ENCODE peak calls at places on chromosomes 3 and 15, in ten cellular contexts. One of them, this sample, is unnamed.

GRCh38 chr15:76184640-76185020 is 124.8 kb downstream of the TMEM266 start:
- DNase-seq in naive thymus-derived CD4-positive, alpha-beta T cell: no peak
- DNase-seq in cardiac fibroblast: no peak
- DNase-seq in bronchial epithelial cell: no peak
- DNase-seq in sciatic nerve: no peak
- DNase-seq in HFF-Myc: no peak
- DNase-seq in LHCN-M2: no peak
- DNase-seq in GM23338: no peak
- DNase-seq in NCI-H1436: no peak
- DNase-seq in germinal center: no peak
- DNase-seq in this sample: no peak

GRCh38 chr3:178603735-178604134 is 67.5 kb downstream of the KCNMB2 start:
- DNase-seq in naive thymus-derived CD4-positive, alpha-beta T cell: no peak
- DNase-seq in cardiac fibroblast: no peak
- DNase-seq in bronchial epithelial cell: no peak
- DNase-seq in sciatic nerve: no peak
- DNase-seq in HFF-Myc: no peak
- DNase-seq in LHCN-M2: no peak
- DNase-seq in GM23338: no peak
- DNase-seq in NCI-H1436: no peak
- DNase-seq in germinal center: no peak
- DNase-seq in this sample: no peak

GRCh38 chr3:57974796-57975388 is 33.3 kb upstream of the FLNB start:
- DNase-seq in naive thymus-derived CD4-positive, alpha-beta T cell: no peak
- DNase-seq in cardiac fibroblast: peak
- DNase-seq in bronchial epithelial cell: peak
- DNase-seq in sciatic nerve: no peak
- DNase-seq in HFF-Myc: peak
- DNase-seq in LHCN-M2: peak
- DNase-seq in GM23338: peak
- DNase-seq in NCI-H1436: no peak
- DNase-seq in germinal center: no peak
- DNase-seq in this sample: no peak

GRCh38 chr3:126678691-126679317 is 23.9 kb upstream of the TXNRD3 start:
- DNase-seq in naive thymus-derived CD4-positive, alpha-beta T cell: no peak
- DNase-seq in cardiac fibroblast: no peak
- DNase-seq in bronchial epithelial cell: no peak
- DNase-seq in sciatic nerve: no peak
- DNase-seq in HFF-Myc: no peak
- DNase-seq in LHCN-M2: no peak
- DNase-seq in GM23338: peak
- DNase-seq in NCI-H1436: no peak
- DNase-seq in germinal center: peak
- DNase-seq in this sample: no peak

GRCh38 chr3:13768453-13768852 is 111.4 kb downstream of the WNT7A start:
- DNase-seq in naive thymus-derived CD4-positive, alpha-beta T cell: no peak
- DNase-seq in cardiac fibroblast: no peak
- DNase-seq in bronchial epithelial cell: no peak
- DNase-seq in sciatic nerve: no peak
- DNase-seq in HFF-Myc: no peak
- DNase-seq in LHCN-M2: no peak
- DNase-seq in GM23338: no peak
- DNase-seq in NCI-H1436: no peak
- DNase-seq in germinal center: no peak
- DNase-seq in this sample: no peak

GRCh38 chr15:57921371-57921770 is 144.1 kb downstream of the ALDH1A2 start:
- DNase-seq in naive thymus-derived CD4-positive, alpha-beta T cell: no peak
- DNase-seq in cardiac fibroblast: peak
- DNase-seq in bronchial epithelial cell: peak
- DNase-seq in sciatic nerve: no peak
- DNase-seq in HFF-Myc: no peak
- DNase-seq in LHCN-M2: peak
- DNase-seq in GM23338: no peak
- DNase-seq in NCI-H1436: no peak
- DNase-seq in germinal center: no peak
- DNase-seq in this sample: no peak

GRCh38 chr3:115354010-115354409 is 206.9 kb upstream of the ZBTB20 start:
- DNase-seq in naive thymus-derived CD4-positive, alpha-beta T cell: no peak
- DNase-seq in cardiac fibroblast: no peak
- DNase-seq in bronchial epithelial cell: no peak
- DNase-seq in sciatic nerve: no peak
- DNase-seq in HFF-Myc: no peak
- DNase-seq in LHCN-M2: no peak
- DNase-seq in GM23338: no peak
- DNase-seq in NCI-H1436: no peak
- DNase-seq in germinal center: no peak
- DNase-seq in this sample: no peak

GRCh38 chr3:124078978-124079911 is 87.3 kb upstream of the ROPN1 start:
- DNase-seq in naive thymus-derived CD4-positive, alpha-beta T cell: no peak
- DNase-seq in cardiac fibroblast: peak
- DNase-seq in bronchial epithelial cell: peak
- DNase-seq in sciatic nerve: no peak
- DNase-seq in HFF-Myc: no peak
- DNase-seq in LHCN-M2: peak
- DNase-seq in GM23338: peak
- DNase-seq in NCI-H1436: peak
- DNase-seq in germinal center: peak
- DNase-seq in this sample: peak

GRCh38 chr3:25817638-25818037 is 27.7 kb downstream of the OXSM start:
- DNase-seq in naive thymus-derived CD4-positive, alpha-beta T cell: no peak
- DNase-seq in cardiac fibroblast: no peak
- DNase-seq in bronchial epithelial cell: peak
- DNase-seq in sciatic nerve: no peak
- DNase-seq in HFF-Myc: no peak
- DNase-seq in LHCN-M2: no peak
- DNase-seq in GM23338: no peak
- DNase-seq in NCI-H1436: no peak
- DNase-seq in germinal center: no peak
- DNase-seq in this sample: no peak

GRCh38 chr3:64011685-64012084 is 11.6 kb downstream of the PSMD6 start:
- DNase-seq in naive thymus-derived CD4-positive, alpha-beta T cell: no peak
- DNase-seq in cardiac fibroblast: peak
- DNase-seq in bronchial epithelial cell: peak
- DNase-seq in sciatic nerve: no peak
- DNase-seq in HFF-Myc: peak
- DNase-seq in LHCN-M2: peak
- DNase-seq in GM23338: no peak
- DNase-seq in NCI-H1436: no peak
- DNase-seq in germinal center: no peak
- DNase-seq in this sample: no peak

GRCh38 chr3:102599819-102600576 is 165.2 kb downstream of the ZPLD1 start:
- DNase-seq in naive thymus-derived CD4-positive, alpha-beta T cell: no peak
- DNase-seq in cardiac fibroblast: no peak
- DNase-seq in bronchial epithelial cell: no peak
- DNase-seq in sciatic nerve: no peak
- DNase-seq in HFF-Myc: no peak
- DNase-seq in LHCN-M2: no peak
- DNase-seq in GM23338: no peak
- DNase-seq in NCI-H1436: no peak
- DNase-seq in germinal center: no peak
- DNase-seq in this sample: no peak

GRCh38 chr15:71515375-71516186 is 294.8 kb upstream of the NR2E3 start:
- DNase-seq in naive thymus-derived CD4-positive, alpha-beta T cell: no peak
- DNase-seq in cardiac fibroblast: no peak
- DNase-seq in bronchial epithelial cell: no peak
- DNase-seq in sciatic nerve: no peak
- DNase-seq in HFF-Myc: no peak
- DNase-seq in LHCN-M2: no peak
- DNase-seq in GM23338: peak
- DNase-seq in NCI-H1436: no peak
- DNase-seq in germinal center: no peak
- DNase-seq in this sample: no peak

GRCh38 chr15:78374436-78375393 is 34.6 kb downstream of the CRABP1 start:
- DNase-seq in naive thymus-derived CD4-positive, alpha-beta T cell: no peak
- DNase-seq in cardiac fibroblast: no peak
- DNase-seq in bronchial epithelial cell: peak
- DNase-seq in sciatic nerve: peak
- DNase-seq in HFF-Myc: no peak
- DNase-seq in LHCN-M2: no peak
- DNase-seq in GM23338: no peak
- DNase-seq in NCI-H1436: no peak
- DNase-seq in germinal center: no peak
- DNase-seq in this sample: no peak

GRCh38 chr3:114272271-114272670 is 21.6 kb upstream of the TIGIT start:
- DNase-seq in naive thymus-derived CD4-positive, alpha-beta T cell: no peak
- DNase-seq in cardiac fibroblast: peak
- DNase-seq in bronchial epithelial cell: no peak
- DNase-seq in sciatic nerve: no peak
- DNase-seq in HFF-Myc: no peak
- DNase-seq in LHCN-M2: peak
- DNase-seq in GM23338: no peak
- DNase-seq in NCI-H1436: no peak
- DNase-seq in germinal center: no peak
- DNase-seq in this sample: no peak

GRCh38 chr3:194913281-194913680 is 227.6 kb downstream of the FAM43A start:
- DNase-seq in naive thymus-derived CD4-positive, alpha-beta T cell: no peak
- DNase-seq in cardiac fibroblast: no peak
- DNase-seq in bronchial epithelial cell: no peak
- DNase-seq in sciatic nerve: no peak
- DNase-seq in HFF-Myc: no peak
- DNase-seq in LHCN-M2: no peak
- DNase-seq in GM23338: no peak
- DNase-seq in NCI-H1436: no peak
- DNase-seq in germinal center: no peak
- DNase-seq in this sample: no peak

GRCh38 chr3:73661262-73661661 is 36.5 kb upstream of the PDZRN3 start:
- DNase-seq in naive thymus-derived CD4-positive, alpha-beta T cell: no peak
- DNase-seq in cardiac fibroblast: peak
- DNase-seq in bronchial epithelial cell: peak
- DNase-seq in sciatic nerve: no peak
- DNase-seq in HFF-Myc: no peak
- DNase-seq in LHCN-M2: peak
- DNase-seq in GM23338: no peak
- DNase-seq in NCI-H1436: no peak
- DNase-seq in germinal center: no peak
- DNase-seq in this sample: no peak

GRCh38 chr3:141782386-141782932 is 19.3 kb downstream of the GRK7 start:
- DNase-seq in naive thymus-derived CD4-positive, alpha-beta T cell: no peak
- DNase-seq in cardiac fibroblast: peak
- DNase-seq in bronchial epithelial cell: peak
- DNase-seq in sciatic nerve: no peak
- DNase-seq in HFF-Myc: no peak
- DNase-seq in LHCN-M2: peak
- DNase-seq in GM23338: peak
- DNase-seq in NCI-H1436: no peak
- DNase-seq in germinal center: no peak
- DNase-seq in this sample: no peak

GRCh38 chr3:61114316-61114953 is 136.8 kb downstream of the FHIT start:
- DNase-seq in naive thymus-derived CD4-positive, alpha-beta T cell: no peak
- DNase-seq in cardiac fibroblast: no peak
- DNase-seq in bronchial epithelial cell: peak
- DNase-seq in sciatic nerve: no peak
- DNase-seq in HFF-Myc: no peak
- DNase-seq in LHCN-M2: no peak
- DNase-seq in GM23338: no peak
- DNase-seq in NCI-H1436: no peak
- DNase-seq in germinal center: no peak
- DNase-seq in this sample: no peak

GRCh38 chr15:27730878-27731277 is 368.2 kb downstream of the OCA2 start:
- DNase-seq in naive thymus-derived CD4-positive, alpha-beta T cell: no peak
- DNase-seq in cardiac fibroblast: no peak
- DNase-seq in bronchial epithelial cell: peak
- DNase-seq in sciatic nerve: no peak
- DNase-seq in HFF-Myc: no peak
- DNase-seq in LHCN-M2: no peak
- DNase-seq in GM23338: no peak
- DNase-seq in NCI-H1436: no peak
- DNase-seq in germinal center: no peak
- DNase-seq in this sample: no peak

GRCh38 chr3:100032262-100032661 is 82.0 kb downstream of the FILIP1L start:
- DNase-seq in naive thymus-derived CD4-positive, alpha-beta T cell: no peak
- DNase-seq in cardiac fibroblast: peak
- DNase-seq in bronchial epithelial cell: peak
- DNase-seq in sciatic nerve: no peak
- DNase-seq in HFF-Myc: no peak
- DNase-seq in LHCN-M2: peak
- DNase-seq in GM23338: no peak
- DNase-seq in NCI-H1436: no peak
- DNase-seq in germinal center: no peak
- DNase-seq in this sample: no peak

GRCh38 chr3:171187706-171188290 is 161.3 kb upstream of the SLC2A2 start:
- DNase-seq in naive thymus-derived CD4-positive, alpha-beta T cell: peak
- DNase-seq in cardiac fibroblast: peak
- DNase-seq in bronchial epithelial cell: peak
- DNase-seq in sciatic nerve: no peak
- DNase-seq in HFF-Myc: no peak
- DNase-seq in LHCN-M2: no peak
- DNase-seq in GM23338: peak
- DNase-seq in NCI-H1436: peak
- DNase-seq in germinal center: peak
- DNase-seq in this sample: peak